ENCODE peak calls at places on chromosomes 6 and 20, in six cellular contexts. I, E, V, Y, W and H are unnamed samples.

GRCh38 chr20:62487125-62487524 is 11.3 kb upstream of the GATA5 start:
- DNase-seq in I (no peak), Y (no peak), E (no peak), V (no peak), W (no peak), H (no peak)

GRCh38 chr6:136129365-136129764 is 120.7 kb downstream of the MTFR2 start:
- DNase-seq in V (no peak), E (no peak), Y (no peak), W (no peak), I (no peak), H (no peak)

GRCh38 chr6:28941681-28942448 is 18.1 kb upstream of the TRIM27 start:
- DNase-seq in W (no peak), E (no peak), V (no peak), I (no peak), Y (no peak), H (no peak)

GRCh38 chr6:44253307-44254101 is 3.8 kb downstream of the SLC35B2 start:
- DNase-seq in I (peak; percentile 64), W (no peak), E (no peak), Y (peak; percentile 68), V (no peak), H (peak; percentile 32)

GRCh38 chr6:125310994-125311649 is 9.4 kb upstream of the HDDC2 start:
- DNase-seq in V (peak; percentile 55), E (peak; percentile 12), Y (no peak), I (peak; percentile 47), W (peak; percentile 64), H (no peak)

GRCh38 chr20:49405696-49406095 is 76.8 kb downstream of the KCNB1 start:
- DNase-seq in E (no peak), W (no peak), V (no peak), I (no peak), Y (no peak), H (no peak)

GRCh38 chr6:161189891-161190290 is 84.0 kb downstream of the AGPAT4 start:
- DNase-seq in V (no peak), W (no peak), E (no peak), I (no peak), Y (no peak), H (no peak)

GRCh38 chr20:49583669-49584417 is 15.9 kb upstream of the PTGIS start:
- DNase-seq in Y (peak; percentile 50), E (peak; percentile 89), W (peak; percentile 95), V (no peak), I (peak; percentile 81), H (peak; percentile 94)

GRCh38 chr6:129662980-129663431 is 47.0 kb downstream of the ARHGAP18 start:
- DNase-seq in V (no peak), I (no peak), W (no peak), E (no peak), Y (no peak), H (no peak)

GRCh38 chr6:165616116-165616515 is 46.9 kb downstream of the PDE10A start:
- DNase-seq in W (peak; percentile 18), E (no peak), I (no peak), Y (no peak), V (no peak), H (no peak)

GRCh38 chr6:156694679-156695078 is 82.5 kb upstream of the ARID1B start:
- DNase-seq in I (no peak), W (no peak), V (no peak), E (no peak), Y (no peak), H (no peak)

GRCh38 chr6:168838000-168838399 is 397.0 kb downstream of the SMOC2 start:
- DNase-seq in Y (no peak), I (no peak), V (no peak), E (no peak), W (no peak), H (no peak)

DNA sequence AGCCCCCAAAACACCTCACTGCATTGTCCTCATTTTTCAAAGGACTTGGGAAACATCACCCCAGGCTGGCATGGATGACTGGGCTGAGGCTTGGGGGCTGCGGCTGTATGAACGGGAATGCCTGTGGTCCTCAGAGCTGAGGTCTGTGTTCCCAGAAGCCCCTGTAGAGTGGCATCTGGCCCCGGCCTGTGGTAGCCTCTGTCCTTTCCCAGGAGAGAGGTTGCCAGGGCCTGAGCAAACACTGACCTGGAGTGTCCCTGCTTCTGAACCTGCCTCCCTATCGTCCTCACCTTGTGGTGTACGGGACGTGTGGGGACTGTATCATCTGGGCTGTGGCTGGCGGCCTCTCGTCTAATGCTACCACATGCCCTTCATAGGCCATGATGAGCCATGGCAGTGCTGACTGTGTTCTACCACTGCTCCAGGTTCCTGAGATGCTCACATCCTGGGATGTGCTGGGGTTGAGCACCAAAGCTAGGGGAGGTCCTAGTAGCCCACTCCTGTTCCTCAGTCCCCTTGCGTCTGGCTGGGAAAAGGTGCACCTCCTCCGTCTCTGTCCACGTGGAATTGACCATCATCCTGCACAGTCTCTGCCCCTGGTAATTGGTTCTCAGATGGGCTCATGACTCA is 27.5 kb downstream of the PHACTR3 start:
- DNase-seq in W (no peak), I (no peak), V (no peak), Y (no peak), E (no peak), H (no peak)
- H3K9me3 ChIP-seq in W (peaks cover 32% of the 10 kb centered on the region), I (no peaks in the 10 kb centered on the region), V (no peaks in the 10 kb centered on the region), Y (no peaks in the 10 kb centered on the region), E (no peaks in the 10 kb centered on the region), H (no peaks in the 10 kb centered on the region)

DNA sequence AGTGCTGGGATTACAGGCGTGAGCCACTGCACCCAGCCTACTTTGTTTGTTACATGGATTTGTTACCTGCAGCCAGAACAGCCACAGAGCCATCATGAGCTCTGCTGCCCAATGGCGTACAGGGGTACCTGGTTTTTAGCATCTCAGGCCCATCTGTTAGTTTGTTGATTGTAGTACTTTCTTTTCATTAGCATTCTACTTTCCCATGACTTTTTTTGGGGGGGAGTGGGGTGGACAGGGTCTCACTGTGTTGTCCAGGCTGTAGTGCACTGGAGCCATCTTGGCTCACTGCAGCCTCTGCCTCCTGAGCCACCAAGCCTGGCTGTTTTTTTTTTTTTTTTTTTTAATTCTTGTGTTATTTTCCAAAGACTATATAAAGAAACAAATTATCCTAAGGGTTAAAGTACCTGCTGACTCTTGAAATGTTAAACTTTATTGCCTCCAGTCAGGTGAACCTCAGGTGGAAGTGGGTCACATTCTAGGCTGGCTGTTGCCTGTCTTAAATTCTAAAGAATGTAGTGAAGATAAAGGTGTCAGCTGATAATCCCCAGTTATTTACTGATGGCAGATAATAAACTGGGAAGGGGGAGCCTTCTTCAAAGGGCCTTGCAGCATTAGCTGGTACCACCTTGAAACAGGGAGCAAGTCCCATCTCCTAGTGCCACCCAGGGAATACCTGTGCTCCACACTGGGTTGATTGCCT is 15.2 kb downstream of the NEU1 start:
- DNase-seq in V (no peak), E (no peak), Y (no peak), W (no peak), I (no peak), H (no peak)
- H3K4me1 ChIP-seq in V (no peaks in the 10 kb centered on the region), E (no peaks in the 10 kb centered on the region), Y (peaks cover 4% of the 10 kb centered on the region), W (peaks cover 2% of the 10 kb centered on the region), I (no peaks in the 10 kb centered on the region), H (no peaks in the 10 kb centered on the region)

GRCh38 chr6:84764332-84765049 is at the start of gene TBX18:
- DNase-seq in W (peak; percentile 88), I (peak; percentile 63), Y (peak; percentile 80), V (peak; percentile 85), E (peak; percentile 92), H (peak; percentile 74)
- TF ChIP-seq POLR2A in W (no peak), I (no peak), Y (no peak), V (no peak), E (peak; percentile 43), H (no peak)

DNA sequence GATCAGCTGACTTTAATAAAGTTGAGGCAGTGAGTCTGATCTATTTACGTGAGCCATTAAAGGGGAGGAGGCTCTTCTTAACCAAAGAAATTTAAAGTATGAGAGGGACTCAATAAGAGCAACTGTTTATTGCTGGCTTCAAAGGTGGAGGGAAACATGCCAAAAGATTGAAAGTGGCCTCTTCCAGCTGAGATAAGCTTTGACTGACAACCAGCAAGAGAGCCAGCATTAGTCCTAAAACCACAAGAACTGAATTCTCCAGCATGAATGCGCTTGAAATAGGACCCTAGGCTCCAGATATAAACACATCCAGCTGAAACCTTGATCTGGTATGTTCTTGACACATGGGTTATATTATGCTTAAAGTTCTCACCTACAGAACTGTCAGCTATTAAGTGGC is 123.1 kb upstream of the GJE1 start:
- DNase-seq in E (no peak), Y (no peak), W (peak; percentile 72), V (peak; percentile 98), I (no peak), H (no peak)
- H3K9me3 ChIP-seq in E (no peaks in the 10 kb centered on the region), Y (no peaks in the 10 kb centered on the region), W (no peaks in the 10 kb centered on the region), V (no peaks in the 10 kb centered on the region), I (no peaks in the 10 kb centered on the region), H (no peaks in the 10 kb centered on the region)

GRCh38 chr6:166997348-166997747 is 1.8 kb upstream of the CEP43 start:
- DNase-seq in Y (no peak), I (no peak), V (no peak), E (no peak), W (no peak), H (no peak)
- H3K4me1 ChIP-seq in Y (peaks cover 21% of the 10 kb centered on the region), I (peaks cover 23% of the 10 kb centered on the region), V (peaks cover 5% of the 10 kb centered on the region), E (peaks cover 5% of the 10 kb centered on the region), W (peaks cover 9% of the 10 kb centered on the region), H (no peaks in the 10 kb centered on the region)